ENCODE peak calls at places on chromosomes 16 and 17, in five cellular contexts. R, V, F, I and P are unnamed samples.

GRCh38 chr16:88128556-88128955 is 177.3 kb downstream of the BANP start:
- DNase-seq in R (no peak), V (no peak), F (no peak), I (no peak), P (no peak)

GRCh38 chr17:78879679-78880186 is 23.3 kb downstream of the CEP295NL start:
- DNase-seq in R (no peak), V (no peak), F (no peak), I (no peak), P (no peak)

GRCh38 chr17:16988749-16989229 is 16.9 kb upstream of the TNFRSF13B start:
- DNase-seq in R (no peak), V (no peak), F (no peak), I (no peak), P (no peak)

GRCh38 chr16:70809392-70810060 is 8.6 kb upstream of the VAC14 start:
- DNase-seq in R (no peak), V (no peak), F (no peak), I (no peak), P (no peak)

GRCh38 chr17:34146440-34147043 is 108.5 kb upstream of the CCL2 start:
- DNase-seq in R (peak), V (no peak), F (peak), I (peak), P (peak)

GRCh38 chr17:10384175-10384574 is 11.4 kb upstream of the MYH13 start:
- DNase-seq in R (no peak), V (no peak), F (no peak), I (peak), P (no peak)

GRCh38 chr17:31581022-31581483 is 189.6 kb downstream of the RAB11FIP4 start:
- DNase-seq in R (no peak), V (no peak), F (no peak), I (no peak), P (no peak)

GRCh38 chr16:1712791-1713261 is 6.8 kb downstream of the MAPK8IP3 start:
- DNase-seq in R (no peak), V (no peak), F (no peak), I (no peak), P (no peak)

GRCh38 chr17:34511265-34511664 is 68.1 kb upstream of the TMEM132E start:
- DNase-seq in R (no peak), V (no peak), F (no peak), I (no peak), P (no peak)

GRCh38 chr17:2343421-2343820 is 6.1 kb downstream of the SGSM2 start:
- DNase-seq in R (no peak), V (no peak), F (no peak), I (no peak), P (no peak)

GRCh38 chr16:87380875-87381274 is 2.7 kb downstream of the FBXO31 start:
- DNase-seq in R (no peak), V (no peak), F (peak), I (no peak), P (no peak)

GRCh38 chr16:88430185-88430523 is 22.9 kb upstream of the ZFPM1 start:
- DNase-seq in R (no peak), V (no peak), F (no peak), I (no peak), P (no peak)

GRCh38 chr17:50056217-50056960 is 479 bp downstream of the ITGA3 start:
- DNase-seq in R (no peak), V (no peak), F (peak), I (peak), P (no peak)

GRCh38 chr16:83806721-83807120 is 1.1 kb upstream of the HSBP1 start:
- DNase-seq in R (no peak), V (no peak), F (no peak), I (no peak), P (no peak)

GRCh38 chr17:10838682-10839081 is 795 bp upstream of the PIRT start:
- DNase-seq in R (no peak), V (no peak), F (no peak), I (no peak), P (no peak)

GRCh38 chr16:53456625-53457024 is 22.4 kb downstream of the RBL2 start:
- DNase-seq in R (no peak), V (no peak), F (no peak), I (peak), P (no peak)

GRCh38 chr16:28257256-28257655 is 35.1 kb upstream of the SBK1 start:
- DNase-seq in R (no peak), V (no peak), F (no peak), I (no peak), P (no peak)

GRCh38 chr17:20280832-20281231 is 186.5 kb downstream of the LGALS9B start:
- DNase-seq in R (no peak), V (peak), F (no peak), I (no peak), P (no peak)

GRCh38 chr17:17088511-17089205 is 46.4 kb downstream of the MPRIP start:
- DNase-seq in R (no peak), V (no peak), F (no peak), I (no peak), P (no peak)

GRCh38 chr16:71441348-71441781 is 489 bp downstream of the TLE7 start:
- DNase-seq in R (no peak), V (no peak), F (no peak), I (peak), P (no peak)

GRCh38 chr16:75099075-75099667 is 17.4 kb downstream of the LDHD start:
- DNase-seq in R (no peak), V (no peak), F (no peak), I (no peak), P (no peak)

GRCh38 chr16:23269248-23270091 is 32.6 kb upstream of the SCNN1B start:
- DNase-seq in R (no peak), V (no peak), F (peak), I (no peak), P (no peak)

GRCh38 chr16:86103320-86103719 is 204.4 kb downstream of the IRF8 start:
- DNase-seq in R (no peak), V (no peak), F (no peak), I (peak), P (no peak)

GRCh38 chr17:77535435-77535834 is 394.7 kb downstream of the SEC14L1 start:
- DNase-seq in R (no peak), V (no peak), F (no peak), I (no peak), P (no peak)

GRCh38 chr17:60129164-60129563 is 20.6 kb upstream of the CA4 start:
- DNase-seq in R (no peak), V (no peak), F (no peak), I (no peak), P (no peak)

GRCh38 chr17:29855686-29856085 is 74.3 kb downstream of the SSH2 start:
- DNase-seq in R (no peak), V (no peak), F (no peak), I (no peak), P (no peak)

GRCh38 chr17:51853857-51854256 is 304.7 kb downstream of the CA10 start:
- DNase-seq in R (no peak), V (no peak), F (no peak), I (no peak), P (no peak)

GRCh38 chr16:27806986-27807385 is 256.5 kb downstream of the GSG1L start:
- DNase-seq in R (no peak), V (no peak), F (no peak), I (no peak), P (no peak)

DNA sequence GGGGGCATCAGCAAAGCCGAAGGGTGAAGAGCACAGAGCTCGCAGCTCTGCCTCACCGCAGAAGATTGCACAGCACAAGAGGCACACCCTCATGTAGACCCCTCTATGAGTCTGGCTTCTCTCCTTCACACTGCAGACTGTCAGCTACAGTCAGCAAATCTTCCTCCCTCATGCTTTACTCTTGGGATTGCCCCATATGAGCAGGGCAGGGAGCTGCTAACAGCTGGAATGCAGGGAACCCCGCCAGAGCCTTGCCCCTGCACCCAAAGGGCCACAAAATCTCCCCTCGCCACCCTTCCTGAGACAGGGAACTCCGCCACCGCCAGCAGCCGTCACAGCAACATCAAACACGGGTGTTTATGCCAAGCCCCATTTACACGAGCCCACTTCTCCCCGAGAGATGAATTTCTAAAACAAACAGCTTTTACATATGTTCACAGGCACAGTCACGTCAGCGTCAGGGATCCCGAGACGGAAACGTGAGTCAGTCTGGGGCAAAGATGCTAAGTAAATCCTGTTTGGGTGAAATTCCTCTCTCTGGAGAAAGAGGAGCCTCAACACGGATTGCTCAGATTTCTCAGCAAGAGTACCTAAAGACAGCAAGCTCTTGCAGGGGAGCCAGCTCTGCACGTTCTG is 121.8 kb downstream of the CDYL2 start:
- DNase-seq in R (no peak), V (no peak), F (no peak), I (no peak), P (no peak)
- TF ChIP-seq REST in R (no peak), V (no peak), F (no peak), I (no peak), P (no peak)

GRCh38 chr17:54996441-54996840 is 27.9 kb downstream of the STXBP4 start:
- DNase-seq in R (no peak), V (no peak), F (no peak), I (no peak), P (no peak)
- TF ChIP-seq REST in R (no peak), V (no peak), F (no peak), I (no peak), P (no peak)

DNA sequence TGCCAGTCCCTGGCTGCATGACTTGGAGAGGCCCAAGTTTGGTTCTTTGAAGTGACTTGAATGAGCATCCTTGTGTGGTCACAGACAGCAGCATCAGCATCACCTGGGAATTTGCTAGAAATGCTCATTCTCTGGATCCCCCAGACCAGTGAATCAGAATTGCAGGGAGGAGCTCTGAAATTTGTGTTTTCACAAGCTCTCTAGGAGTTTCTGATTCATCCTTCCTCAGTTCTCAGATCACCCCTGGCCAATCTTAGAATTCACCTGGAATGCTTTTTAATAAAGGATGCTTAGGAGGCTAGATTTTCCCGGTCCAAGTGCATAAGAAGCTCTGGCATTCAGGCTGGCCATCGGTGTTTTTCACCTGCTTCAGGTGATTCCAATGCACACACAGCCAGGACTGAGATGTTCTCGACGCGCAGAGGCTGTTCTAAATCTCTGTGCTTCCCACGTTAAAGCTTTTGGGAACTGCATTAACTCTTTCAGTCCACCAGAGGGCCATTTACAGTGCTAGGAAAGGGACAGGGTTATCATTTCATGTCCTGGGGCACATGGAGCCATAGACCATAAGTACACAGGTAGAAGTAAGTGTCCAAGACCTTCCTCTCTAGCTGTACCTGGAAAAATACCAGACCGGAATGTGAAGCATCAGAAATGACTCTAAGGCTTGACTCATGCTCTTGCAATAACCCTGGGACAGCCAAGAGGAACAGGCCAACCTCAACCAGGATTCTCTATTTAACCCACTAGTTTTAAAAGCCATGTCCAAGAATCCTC is 85.7 kb upstream of the XYLT1 start:
- DNase-seq in R (peak), V (no peak), F (peak), I (peak), P (peak)
- TF ChIP-seq REST in R (no peak), V (no peak), F (no peak), I (no peak), P (no peak)

GRCh38 chr16:67396159-67396774 is 3.0 kb upstream of the TPPP3 start:
- DNase-seq in R (peak), V (no peak), F (peak), I (peak), P (no peak)
- TF ChIP-seq REST in R (no peak), V (no peak), F (no peak), I (no peak), P (no peak)

GRCh38 chr17:75695830-75696271 is 25.4 kb upstream of the ITGB4 start:
- DNase-seq in R (no peak), V (no peak), F (no peak), I (no peak), P (no peak)

GRCh38 chr17:75692976-75693375 is 25.8 kb downstream of the SAP30BP start:
- DNase-seq in R (no peak), V (no peak), F (no peak), I (no peak), P (no peak)

GRCh38 chr17:75694536-75694935 is 26.7 kb upstream of the ITGB4 start:
- DNase-seq in R (no peak), V (no peak), F (no peak), I (no peak), P (no peak)

GRCh38 chr17:75693500-75694481 is 26.7 kb downstream of the SAP30BP start:
- DNase-seq in R (peak), V (no peak), F (no peak), I (peak), P (no peak)

GRCh38 chr17:75695141-75695829 is 26.0 kb upstream of the ITGB4 start:
- DNase-seq in R (no peak), V (no peak), F (no peak), I (no peak), P (no peak)
- TF ChIP-seq REST in R (no peak), V (no peak), F (no peak), I (no peak), P (no peak)

GRCh38 chr16:17367034-17367433 is 103.7 kb downstream of the XYLT1 start:
- DNase-seq in R (no peak), V (no peak), F (no peak), I (no peak), P (no peak)

GRCh38 chr16:17366299-17366961 is 104.3 kb downstream of the XYLT1 start:
- DNase-seq in R (no peak), V (no peak), F (no peak), I (no peak), P (no peak)

GRCh38 chr16:17365211-17365541 is 105.6 kb downstream of the XYLT1 start:
- DNase-seq in R (no peak), V (no peak), F (no peak), I (no peak), P (no peak)

GRCh38 chr16:17364319-17365210 is 106.2 kb downstream of the XYLT1 start:
- DNase-seq in R (no peak), V (no peak), F (no peak), I (no peak), P (no peak)

DNA sequence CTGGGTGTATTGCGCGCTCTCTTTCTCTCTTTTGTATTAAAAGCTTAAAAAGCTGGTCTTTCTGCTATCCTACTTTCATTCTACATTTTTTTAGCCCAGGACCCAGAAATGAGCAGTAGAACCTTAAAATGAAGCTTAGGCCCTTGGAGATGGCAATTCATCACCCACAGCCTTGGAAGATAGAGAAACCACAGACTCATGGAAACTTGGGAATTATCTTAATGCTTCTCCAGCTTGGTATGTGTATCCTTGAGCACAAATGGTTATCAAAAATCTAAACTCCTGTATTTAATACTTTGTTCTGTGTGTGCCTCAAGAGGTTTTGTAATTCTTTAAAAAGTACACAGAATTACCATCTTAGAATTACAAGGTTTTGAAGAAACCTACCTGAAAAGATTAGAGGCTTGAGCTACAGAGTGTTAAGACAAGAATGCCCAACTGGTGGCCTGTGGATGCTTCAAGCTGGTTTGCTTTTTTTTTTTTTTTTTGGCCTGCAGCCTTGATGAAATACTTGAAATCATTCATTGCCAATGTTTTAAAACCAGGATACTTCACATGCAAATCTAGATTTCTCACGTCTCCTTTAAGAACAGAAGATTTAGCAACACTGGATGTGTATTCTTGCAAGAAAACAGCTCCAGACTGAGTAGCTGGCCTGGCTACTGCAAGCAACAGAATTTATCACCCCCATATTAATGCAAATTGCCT is 105.0 kb downstream of the XYLT1 start:
- DNase-seq in R (no peak), V (no peak), F (no peak), I (no peak), P (no peak)
- TF ChIP-seq REST in R (no peak), V (no peak), F (no peak), I (no peak), P (no peak)